ENCODE peak calls at places on chromosome 21, in five cellular contexts. One of them, this sample, is unnamed.

GRCh38 chr21:39141502-39141901 is 41.7 kb downstream of the PSMG1 start:
- DNase-seq in mucosa of descending colon: no peak
- DNase-seq in AG10803: peak
- DNase-seq in foreskin fibroblast: peak
- DNase-seq in osteoblast: no peak
- DNase-seq in this sample: no peak

GRCh38 chr21:45769239-45769758 is 125.8 kb downstream of the PCBP3 start:
- DNase-seq in osteoblast: peak
- DNase-seq in foreskin fibroblast: no peak
- DNase-seq in AG10803: no peak
- DNase-seq in mucosa of descending colon: no peak
- DNase-seq in this sample: peak

GRCh38 chr21:38965910-38966504 is 160.3 kb downstream of the ETS2 start:
- DNase-seq in osteoblast: no peak
- DNase-seq in mucosa of descending colon: peak
- DNase-seq in foreskin fibroblast: peak
- DNase-seq in AG10803: no peak
- DNase-seq in this sample: no peak

GRCh38 chr21:31347435-31348032 is 3.5 kb upstream of the TIAM1 start:
- DNase-seq in foreskin fibroblast: peak
- DNase-seq in osteoblast: no peak
- DNase-seq in AG10803: peak
- DNase-seq in mucosa of descending colon: no peak
- DNase-seq in this sample: no peak

GRCh38 chr21:17003763-17004373 is 509.0 kb upstream of the CXADR start:
- DNase-seq in AG10803: no peak
- DNase-seq in osteoblast: no peak
- DNase-seq in foreskin fibroblast: peak
- DNase-seq in mucosa of descending colon: no peak
- DNase-seq in this sample: no peak

GRCh38 chr21:44932366-44933181 is 7.3 kb upstream of the SLX9 start:
- DNase-seq in mucosa of descending colon: peak
- DNase-seq in osteoblast: peak
- DNase-seq in AG10803: peak
- DNase-seq in foreskin fibroblast: peak
- DNase-seq in this sample: peak

GRCh38 chr21:45950740-45951515 is 30.6 kb upstream of the COL6A1 start:
- DNase-seq in foreskin fibroblast: peak
- DNase-seq in mucosa of descending colon: no peak
- DNase-seq in osteoblast: peak
- DNase-seq in AG10803: peak
- DNase-seq in this sample: no peak

GRCh38 chr21:35484032-35484431 is 434.9 kb upstream of the RUNX1 start:
- DNase-seq in foreskin fibroblast: no peak
- DNase-seq in mucosa of descending colon: no peak
- DNase-seq in osteoblast: no peak
- DNase-seq in AG10803: no peak
- DNase-seq in this sample: no peak

GRCh38 chr21:38376693-38377092 is 119.9 kb downstream of the KCNJ15 start:
- DNase-seq in AG10803: no peak
- DNase-seq in foreskin fibroblast: no peak
- DNase-seq in osteoblast: no peak
- DNase-seq in mucosa of descending colon: no peak
- DNase-seq in this sample: no peak

GRCh38 chr21:24255591-24255990 is 1351.7 kb downstream of the MRPL39 start:
- DNase-seq in osteoblast: no peak
- DNase-seq in foreskin fibroblast: no peak
- DNase-seq in AG10803: no peak
- DNase-seq in mucosa of descending colon: no peak
- DNase-seq in this sample: no peak

GRCh38 chr21:25806053-25806452 is 71.3 kb downstream of the GABPA start:
- DNase-seq in osteoblast: no peak
- DNase-seq in AG10803: no peak
- DNase-seq in mucosa of descending colon: no peak
- DNase-seq in foreskin fibroblast: no peak
- DNase-seq in this sample: no peak

GRCh38 chr21:43619856-43620255 is 39.4 kb downstream of the HSF2BP start:
- DNase-seq in foreskin fibroblast: peak
- DNase-seq in osteoblast: no peak
- DNase-seq in mucosa of descending colon: no peak
- DNase-seq in AG10803: no peak
- DNase-seq in this sample: no peak
- TF ChIP-seq CTCF in foreskin fibroblast: peak
- TF ChIP-seq CTCF in osteoblast: peak
- TF ChIP-seq CTCF in mucosa of descending colon: no peak
- TF ChIP-seq CTCF in AG10803: peak
- TF ChIP-seq CTCF in this sample: no peak

GRCh38 chr21:42779431-42779861 is 99.9 kb downstream of the WDR4 start:
- DNase-seq in mucosa of descending colon: no peak
- DNase-seq in AG10803: no peak
- DNase-seq in foreskin fibroblast: no peak
- DNase-seq in osteoblast: peak
- DNase-seq in this sample: no peak

GRCh38 chr21:42781981-42782722 is 97.2 kb downstream of the WDR4 start:
- DNase-seq in osteoblast: peak
- DNase-seq in AG10803: no peak
- DNase-seq in foreskin fibroblast: no peak
- DNase-seq in mucosa of descending colon: no peak
- DNase-seq in this sample: no peak

GRCh38 chr21:42782723-42783247 is 96.6 kb downstream of the WDR4 start:
- DNase-seq in AG10803: no peak
- DNase-seq in foreskin fibroblast: no peak
- DNase-seq in mucosa of descending colon: no peak
- DNase-seq in osteoblast: peak
- DNase-seq in this sample: no peak

GRCh38 chr21:42784276-42784675 is 95.1 kb downstream of the WDR4 start:
- DNase-seq in foreskin fibroblast: no peak
- DNase-seq in osteoblast: peak
- DNase-seq in AG10803: no peak
- DNase-seq in mucosa of descending colon: no peak
- DNase-seq in this sample: peak

GRCh38 chr21:42781150-42781980 is 98.0 kb downstream of the WDR4 start:
- DNase-seq in osteoblast: peak
- DNase-seq in AG10803: no peak
- DNase-seq in mucosa of descending colon: no peak
- DNase-seq in foreskin fibroblast: peak
- DNase-seq in this sample: peak
- TF ChIP-seq CTCF in osteoblast: no peak
- TF ChIP-seq CTCF in AG10803: no peak
- TF ChIP-seq CTCF in mucosa of descending colon: no peak
- TF ChIP-seq CTCF in foreskin fibroblast: no peak
- TF ChIP-seq CTCF in this sample: no peak

GRCh38 chr21:29296452-29296851 is 2.3 kb upstream of the BACH1 start:
- DNase-seq in osteoblast: peak
- DNase-seq in AG10803: no peak
- DNase-seq in mucosa of descending colon: no peak
- DNase-seq in foreskin fibroblast: no peak
- DNase-seq in this sample: no peak

GRCh38 chr21:29299046-29299905 is 554 bp downstream of the BACH1 start:
- DNase-seq in osteoblast: peak
- DNase-seq in foreskin fibroblast: peak
- DNase-seq in AG10803: peak
- DNase-seq in mucosa of descending colon: peak
- DNase-seq in this sample: peak

GRCh38 chr21:29297483-29298347 is 1.0 kb upstream of the BACH1 start:
- DNase-seq in AG10803: no peak
- DNase-seq in mucosa of descending colon: no peak
- DNase-seq in osteoblast: no peak
- DNase-seq in foreskin fibroblast: no peak
- DNase-seq in this sample: no peak

GRCh38 chr21:29299906-29300546 is 1.3 kb downstream of the BACH1 start:
- DNase-seq in foreskin fibroblast: peak
- DNase-seq in osteoblast: peak
- DNase-seq in AG10803: peak
- DNase-seq in mucosa of descending colon: peak
- DNase-seq in this sample: peak

DNA sequence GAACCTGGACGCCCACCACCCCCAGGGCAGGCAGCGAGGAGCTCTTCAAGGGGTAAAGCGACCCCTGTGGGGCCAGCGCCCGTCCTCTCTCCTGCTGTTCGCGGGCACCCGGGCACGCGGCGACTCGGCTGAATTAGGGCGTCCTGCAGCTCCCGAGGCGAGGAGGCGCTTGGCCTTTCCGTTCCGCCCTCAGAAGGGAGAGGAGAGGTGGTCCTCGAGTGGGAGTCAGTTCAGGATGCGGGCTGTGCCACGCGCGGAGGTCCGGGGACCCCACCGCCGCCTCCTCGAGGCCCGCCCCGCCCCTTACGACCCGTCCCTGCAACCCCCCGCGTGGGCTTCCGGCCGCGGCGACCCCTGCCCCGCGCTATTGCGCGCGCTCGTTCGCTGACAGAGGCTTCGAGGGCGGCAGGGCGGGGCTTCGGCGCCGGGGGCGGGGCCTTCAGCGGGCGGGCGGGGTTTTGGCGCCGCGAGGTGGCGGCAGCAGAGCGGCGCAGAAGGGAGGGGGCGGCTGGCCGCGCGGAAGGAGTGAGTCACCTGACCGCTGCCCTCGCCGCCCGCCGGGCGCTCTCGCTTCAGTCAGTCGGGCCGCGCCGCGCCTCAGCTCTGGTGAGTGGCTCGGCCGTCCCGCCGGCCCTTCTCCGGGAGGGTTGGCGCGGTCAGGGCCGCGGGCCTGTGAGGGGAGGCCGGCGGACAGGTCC is at the start of gene BACH1:
- DNase-seq in mucosa of descending colon: peak
- DNase-seq in foreskin fibroblast: peak
- DNase-seq in osteoblast: peak
- DNase-seq in AG10803: peak
- DNase-seq in this sample: peak
- TF ChIP-seq CTCF in mucosa of descending colon: no peak
- TF ChIP-seq CTCF in foreskin fibroblast: peak
- TF ChIP-seq CTCF in osteoblast: peak
- TF ChIP-seq CTCF in AG10803: no peak
- TF ChIP-seq CTCF in this sample: peak

GRCh38 chr21:20445971-20446370 is 552.2 kb upstream of the NCAM2 start:
- DNase-seq in AG10803: no peak
- DNase-seq in osteoblast: no peak
- DNase-seq in foreskin fibroblast: no peak
- DNase-seq in mucosa of descending colon: no peak
- DNase-seq in this sample: no peak

GRCh38 chr21:20443558-20444155 is 554.6 kb upstream of the NCAM2 start:
- DNase-seq in mucosa of descending colon: no peak
- DNase-seq in foreskin fibroblast: no peak
- DNase-seq in osteoblast: no peak
- DNase-seq in AG10803: no peak
- DNase-seq in this sample: no peak
- TF ChIP-seq CTCF in mucosa of descending colon: no peak
- TF ChIP-seq CTCF in foreskin fibroblast: no peak
- TF ChIP-seq CTCF in osteoblast: no peak
- TF ChIP-seq CTCF in AG10803: no peak
- TF ChIP-seq CTCF in this sample: peak

GRCh38 chr21:41120997-41121396 is 47.0 kb upstream of the BACE2 start:
- DNase-seq in AG10803: no peak
- DNase-seq in foreskin fibroblast: no peak
- DNase-seq in mucosa of descending colon: no peak
- DNase-seq in osteoblast: no peak
- DNase-seq in this sample: no peak

GRCh38 chr21:41124626-41125240 is 43.2 kb upstream of the BACE2 start:
- DNase-seq in osteoblast: peak
- DNase-seq in mucosa of descending colon: no peak
- DNase-seq in foreskin fibroblast: no peak
- DNase-seq in AG10803: no peak
- DNase-seq in this sample: no peak

GRCh38 chr21:41119901-41120300 is 48.1 kb upstream of the BACE2 start:
- DNase-seq in mucosa of descending colon: no peak
- DNase-seq in foreskin fibroblast: no peak
- DNase-seq in osteoblast: no peak
- DNase-seq in AG10803: no peak
- DNase-seq in this sample: no peak

GRCh38 chr21:41121785-41122415 is 46.1 kb upstream of the BACE2 start:
- DNase-seq in AG10803: peak
- DNase-seq in foreskin fibroblast: peak
- DNase-seq in osteoblast: peak
- DNase-seq in mucosa of descending colon: peak
- DNase-seq in this sample: peak
- TF ChIP-seq CTCF in AG10803: peak
- TF ChIP-seq CTCF in foreskin fibroblast: peak
- TF ChIP-seq CTCF in osteoblast: peak
- TF ChIP-seq CTCF in mucosa of descending colon: peak
- TF ChIP-seq CTCF in this sample: peak

DNA sequence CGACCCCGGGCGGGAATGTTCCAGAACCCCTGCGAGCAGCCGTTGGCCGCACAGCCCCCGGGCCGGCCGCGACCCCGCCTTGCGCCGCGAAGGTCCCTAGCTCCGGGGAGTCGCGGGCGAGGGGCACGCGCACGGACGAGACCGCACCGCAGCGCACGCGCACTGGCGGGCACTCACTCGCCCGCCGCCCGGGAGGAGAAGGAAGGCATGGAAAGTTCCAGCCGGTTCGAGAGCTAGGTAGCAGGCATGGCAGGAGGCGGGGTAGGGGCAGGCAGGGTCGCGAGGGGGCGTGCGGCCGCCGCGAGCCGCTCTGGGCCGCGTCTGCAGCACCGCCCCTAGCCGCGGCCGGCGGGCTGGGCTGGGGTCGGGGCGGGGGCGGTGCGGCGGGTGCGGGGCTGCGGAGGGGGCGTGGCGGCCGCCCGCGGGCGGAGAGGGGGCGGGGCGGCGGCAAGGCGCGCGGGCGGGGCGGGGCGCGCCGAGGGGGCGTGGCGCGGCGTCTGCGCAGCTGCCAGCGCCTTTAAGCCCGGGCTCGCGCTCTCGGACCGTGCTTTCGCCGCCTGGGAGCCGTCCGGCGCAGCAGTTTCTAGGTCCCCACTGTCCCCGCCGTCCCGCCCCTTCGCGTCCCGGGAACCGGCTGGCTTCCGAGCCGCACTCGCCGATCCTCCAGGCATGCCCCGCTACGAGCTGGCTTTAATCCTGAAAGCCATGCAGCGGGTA is at the start of the genes MRPS6 and SLC5A3:
- DNase-seq in mucosa of descending colon: peak
- DNase-seq in osteoblast: peak
- DNase-seq in AG10803: peak
- DNase-seq in foreskin fibroblast: peak
- DNase-seq in this sample: peak
- TF ChIP-seq CTCF in mucosa of descending colon: no peak
- TF ChIP-seq CTCF in osteoblast: no peak
- TF ChIP-seq CTCF in AG10803: no peak
- TF ChIP-seq CTCF in foreskin fibroblast: no peak
- TF ChIP-seq CTCF in this sample: no peak